ENCODE peak calls at places on chromosomes 11 and 22, in five cellular contexts. One of them, this sample, is unnamed.

GRCh38 chr11:35786918-35787557 is 124.5 kb downstream of the TRIM44 start:
- DNase-seq in A549: no peak
- DNase-seq in testis: no peak
- DNase-seq in transverse colon: no peak
- DNase-seq in tibial nerve: no peak
- DNase-seq in this sample: no peak

GRCh38 chr11:45918331-45918941 is 759 bp upstream of the PEX16 start:
- DNase-seq in A549: peak; percentile 91
- DNase-seq in testis: peak; percentile 91
- DNase-seq in transverse colon: peak; percentile 90
- DNase-seq in tibial nerve: peak; percentile 71
- DNase-seq in this sample: peak; percentile 88

GRCh38 chr11:70220920-70221319 is 17.8 kb downstream of the FADD start:
- DNase-seq in A549: no peak
- DNase-seq in testis: no peak
- DNase-seq in transverse colon: no peak
- DNase-seq in tibial nerve: no peak
- DNase-seq in this sample: no peak

GRCh38 chr11:79708319-79708928 is 267.6 kb upstream of the TENM4 start:
- DNase-seq in A549: peak; percentile 3
- DNase-seq in testis: peak; percentile 44
- DNase-seq in transverse colon: peak; percentile 13
- DNase-seq in tibial nerve: no peak
- DNase-seq in this sample: no peak

GRCh38 chr11:1317432-1317831 is 8.0 kb upstream of the TOLLIP start:
- DNase-seq in A549: no peak
- DNase-seq in testis: no peak
- DNase-seq in transverse colon: no peak
- DNase-seq in tibial nerve: no peak
- DNase-seq in this sample: no peak

GRCh38 chr22:33620085-33620484 is 300.2 kb downstream of the LARGE1 start:
- DNase-seq in A549: no peak
- DNase-seq in testis: no peak
- DNase-seq in transverse colon: no peak
- DNase-seq in tibial nerve: no peak
- DNase-seq in this sample: no peak

GRCh38 chr11:29173660-29174062 is 843.2 kb downstream of the KCNA4 start:
- DNase-seq in A549: peak; percentile 18
- DNase-seq in testis: no peak
- DNase-seq in transverse colon: no peak
- DNase-seq in tibial nerve: no peak
- DNase-seq in this sample: no peak

GRCh38 chr11:71081704-71082230 is 170.6 kb downstream of the SHANK2 start:
- DNase-seq in A549: no peak
- DNase-seq in testis: no peak
- DNase-seq in transverse colon: no peak
- DNase-seq in tibial nerve: no peak
- DNase-seq in this sample: no peak

GRCh38 chr11:109112748-109113378 is 309.1 kb upstream of the C11orf87 start:
- DNase-seq in A549: no peak
- DNase-seq in testis: no peak
- DNase-seq in transverse colon: no peak
- DNase-seq in tibial nerve: no peak
- DNase-seq in this sample: no peak

GRCh38 chr11:22778642-22779041 is 51.0 kb downstream of the SVIP start:
- DNase-seq in A549: no peak
- DNase-seq in testis: no peak
- DNase-seq in transverse colon: no peak
- DNase-seq in tibial nerve: no peak
- DNase-seq in this sample: no peak

GRCh38 chr22:49297871-49298721 is 529.6 kb downstream of the BRD1 start:
- DNase-seq in A549: no peak
- DNase-seq in testis: peak; percentile 10
- DNase-seq in transverse colon: no peak
- DNase-seq in tibial nerve: peak; percentile 6
- DNase-seq in this sample: no peak

GRCh38 chr11:9574556-9574805 is 1.0 kb downstream of the WEE1 start:
- DNase-seq in A549: no peak
- DNase-seq in testis: peak; percentile 33
- DNase-seq in transverse colon: peak; percentile 35
- DNase-seq in tibial nerve: no peak
- DNase-seq in this sample: peak; percentile 56

GRCh38 chr22:26606611-26607010 is 11.2 kb downstream of the CRYBB1 start:
- DNase-seq in A549: peak; percentile 34
- DNase-seq in testis: no peak
- DNase-seq in transverse colon: no peak
- DNase-seq in tibial nerve: no peak
- DNase-seq in this sample: no peak

GRCh38 chr11:105344938-105345337 is 205.4 kb upstream of the CARD18 start:
- DNase-seq in A549: no peak
- DNase-seq in testis: no peak
- DNase-seq in transverse colon: no peak
- DNase-seq in tibial nerve: no peak
- DNase-seq in this sample: no peak

GRCh38 chr11:122754553-122755322 is 83.6 kb upstream of the CRTAM start:
- DNase-seq in A549: no peak
- DNase-seq in testis: no peak
- DNase-seq in transverse colon: peak; percentile 11
- DNase-seq in tibial nerve: no peak
- DNase-seq in this sample: no peak

DNA sequence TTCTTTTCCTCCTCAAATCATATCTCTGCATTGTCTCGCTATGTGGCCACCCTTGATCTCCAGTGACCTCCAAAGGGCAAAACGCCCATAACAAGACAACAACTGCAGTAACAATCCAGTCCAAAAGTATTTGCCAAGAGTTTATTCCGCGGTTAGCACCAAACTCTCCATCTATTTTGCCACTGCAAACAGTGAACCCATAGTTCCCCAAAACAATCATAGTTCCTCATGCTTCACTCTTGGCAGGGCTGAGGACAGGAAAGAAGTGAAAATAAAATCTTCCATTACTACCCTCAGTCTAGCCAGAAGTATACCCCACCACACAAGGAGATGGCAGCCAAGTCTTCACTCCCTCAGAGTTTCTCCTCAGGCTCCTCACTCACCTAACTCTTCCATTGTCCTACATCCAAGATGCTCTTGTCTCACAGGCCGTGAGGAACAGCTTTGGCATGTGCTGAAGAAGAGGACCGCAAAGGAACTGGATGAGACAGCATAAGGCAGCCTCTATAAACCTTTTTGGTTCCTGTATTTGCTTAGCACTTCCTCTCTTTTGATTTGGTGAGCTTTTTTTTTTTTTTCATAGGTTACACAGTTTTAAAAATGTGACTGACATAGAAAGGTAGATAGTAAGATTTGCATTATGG is at the start of gene LPXN:
- DNase-seq in A549: no peak
- DNase-seq in testis: no peak
- DNase-seq in transverse colon: peak; percentile 48
- DNase-seq in tibial nerve: no peak
- DNase-seq in this sample: no peak
- H3K4me1 ChIP-seq in A549: peaks cover 44% of the 10 kb centered on the region
- H3K4me1 ChIP-seq in testis: peaks cover 17% of the 10 kb centered on the region
- H3K4me1 ChIP-seq in transverse colon: peaks cover 42% of the 10 kb centered on the region
- H3K4me1 ChIP-seq in tibial nerve: no peaks in the 10 kb centered on the region
- H3K4me1 ChIP-seq in this sample: peaks cover 5% of the 10 kb centered on the region

DNA sequence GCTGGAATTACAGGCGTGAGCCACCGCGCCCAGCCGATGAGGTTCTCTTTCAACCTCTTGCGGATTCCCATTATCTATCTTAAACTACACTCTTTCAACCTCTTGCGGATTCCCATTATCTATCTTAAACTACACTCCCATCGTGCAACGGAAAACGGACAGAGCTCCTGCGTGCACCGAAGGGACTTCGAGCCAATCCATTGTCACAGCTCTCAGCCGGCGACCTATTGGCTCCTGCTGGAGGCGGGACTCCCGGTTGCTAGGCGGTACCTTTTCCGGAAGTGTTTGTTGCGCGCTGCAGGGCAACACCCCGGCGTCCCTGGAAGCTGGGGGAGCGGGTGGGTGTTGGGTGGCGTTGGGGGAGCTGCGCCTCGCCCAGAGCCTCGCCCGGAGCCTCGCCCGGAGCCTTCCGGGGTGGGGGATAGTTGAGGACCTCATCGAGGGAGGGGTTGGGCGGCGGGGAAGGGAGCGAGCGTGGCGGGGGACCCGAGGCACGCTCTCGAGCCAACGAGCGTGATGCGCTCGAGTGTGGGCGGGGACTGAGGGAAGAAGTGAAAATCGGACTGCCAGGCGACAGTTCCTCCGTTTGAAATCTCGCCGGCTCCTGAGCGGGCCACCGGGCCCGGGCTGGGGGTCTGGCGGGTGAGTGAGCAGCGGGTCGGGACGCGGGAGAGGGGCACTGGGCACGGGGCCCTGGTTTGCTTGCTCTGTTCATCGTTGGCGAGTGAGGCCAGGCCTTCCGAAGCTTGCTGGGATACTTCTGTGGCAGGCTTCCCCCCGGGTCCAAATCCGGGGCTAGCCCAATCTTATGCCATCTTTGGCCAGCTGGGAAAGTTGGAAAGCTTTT is at the start of gene CEP164:
- DNase-seq in A549: peak; percentile 97
- DNase-seq in testis: peak; percentile 98
- DNase-seq in transverse colon: peak; percentile 97
- DNase-seq in tibial nerve: peak; percentile 89
- DNase-seq in this sample: peak; percentile 97
- TF ChIP-seq POLR2A in A549: peak; percentile 45
- TF ChIP-seq POLR2A in testis: no peak
- TF ChIP-seq POLR2A in transverse colon: peak; percentile 63
- TF ChIP-seq POLR2A in tibial nerve: peak; percentile 49
- TF ChIP-seq POLR2A in this sample: peak; percentile 53

GRCh38 chr11:61331636-61332035 is 1.3 kb downstream of the DDB1 start:
- DNase-seq in A549: no peak
- DNase-seq in testis: no peak
- DNase-seq in transverse colon: no peak
- DNase-seq in tibial nerve: no peak
- DNase-seq in this sample: no peak
- H3K27ac ChIP-seq in A549: no peak overlapping the region
- H3K27ac ChIP-seq in testis: no peak overlapping the region
- H3K27ac ChIP-seq in transverse colon: peak overlapping the region; percentile 95
- H3K27ac ChIP-seq in tibial nerve: peak overlapping the region; percentile 97
- H3K27ac ChIP-seq in this sample: peak overlapping the region; percentile 86

GRCh38 chr22:28030442-28030841 is 111.4 kb upstream of the PITPNB start:
- DNase-seq in A549: no peak
- DNase-seq in testis: no peak
- DNase-seq in transverse colon: no peak
- DNase-seq in tibial nerve: no peak
- DNase-seq in this sample: no peak
- H3K4me1 ChIP-seq in A549: no peaks in the 10 kb centered on the region
- H3K4me1 ChIP-seq in testis: peaks cover 24% of the 10 kb centered on the region
- H3K4me1 ChIP-seq in transverse colon: peaks cover 8% of the 10 kb centered on the region
- H3K4me1 ChIP-seq in tibial nerve: no peaks in the 10 kb centered on the region
- H3K4me1 ChIP-seq in this sample: peaks cover 3% of the 10 kb centered on the region

GRCh38 chr11:125883375-125883774 is 4.1 kb upstream of the HYLS1 start:
- DNase-seq in A549: no peak
- DNase-seq in testis: no peak
- DNase-seq in transverse colon: no peak
- DNase-seq in tibial nerve: no peak
- DNase-seq in this sample: no peak

GRCh38 chr11:125890447-125891100 is 3.1 kb downstream of the HYLS1 start:
- DNase-seq in A549: no peak
- DNase-seq in testis: no peak
- DNase-seq in transverse colon: no peak
- DNase-seq in tibial nerve: no peak
- DNase-seq in this sample: no peak

GRCh38 chr11:125892071-125892470 is 4.6 kb downstream of the HYLS1 start:
- DNase-seq in A549: no peak
- DNase-seq in testis: no peak
- DNase-seq in transverse colon: no peak
- DNase-seq in tibial nerve: no peak
- DNase-seq in this sample: no peak

GRCh38 chr11:125886997-125887372 is 483 bp upstream of the HYLS1 start:
- DNase-seq in A549: no peak
- DNase-seq in testis: peak; percentile 74
- DNase-seq in transverse colon: peak; percentile 34
- DNase-seq in tibial nerve: no peak
- DNase-seq in this sample: peak; percentile 46

GRCh38 chr11:125887373-125888324 is at the start of gene HYLS1:
- DNase-seq in A549: peak; percentile 89
- DNase-seq in testis: peak; percentile 97
- DNase-seq in transverse colon: peak; percentile 94
- DNase-seq in tibial nerve: peak; percentile 82
- DNase-seq in this sample: peak; percentile 93
- TF ChIP-seq POLR2A in A549: peak; percentile 78
- TF ChIP-seq POLR2A in testis: no peak
- TF ChIP-seq POLR2A in transverse colon: peak; percentile 84
- TF ChIP-seq POLR2A in tibial nerve: no peak
- TF ChIP-seq POLR2A in this sample: peak; percentile 68

GRCh38 chr11:96222102-96222501 is 120.9 kb downstream of the MAML2 start:
- DNase-seq in A549: no peak
- DNase-seq in testis: no peak
- DNase-seq in transverse colon: no peak
- DNase-seq in tibial nerve: no peak
- DNase-seq in this sample: no peak
- H3K27ac ChIP-seq in A549: no peak overlapping the region
- H3K27ac ChIP-seq in testis: no peak overlapping the region
- H3K27ac ChIP-seq in transverse colon: no peak overlapping the region
- H3K27ac ChIP-seq in tibial nerve: peak overlapping the region; percentile 15
- H3K27ac ChIP-seq in this sample: no peak overlapping the region

GRCh38 chr22:46097268-46097900 is 52.9 kb upstream of the PPARA start:
- DNase-seq in A549: no peak
- DNase-seq in testis: no peak
- DNase-seq in transverse colon: no peak
- DNase-seq in tibial nerve: no peak
- DNase-seq in this sample: no peak
- H3K4me1 ChIP-seq in A549: peaks cover 80% of the 10 kb centered on the region
- H3K4me1 ChIP-seq in testis: peaks cover 79% of the 10 kb centered on the region
- H3K4me1 ChIP-seq in transverse colon: peaks cover 11% of the 10 kb centered on the region
- H3K4me1 ChIP-seq in tibial nerve: no peaks in the 10 kb centered on the region
- H3K4me1 ChIP-seq in this sample: peaks cover 25% of the 10 kb centered on the region

This sample was measured in uterus.